ENCODE peak calls at places on chromosomes 5 and 9, in six cellular contexts. K is aorta, B is prostate gland, N is body of pancreas, Q is mammary epithelial cell, R is ovary. M is an unnamed sample. For H3K4me1, the result is how much of the 10 kb centered on the place peaks cover.

GRCh38 chr5:133240425-133241091 is 188.7 kb downstream of the HSPA4 start:
- DNase-seq in K (no peak), B (no peak), N (peak), Q (peak), R (peak), M (no peak)

GRCh38 chr9:118578467-118578866 is 790.8 kb downstream of the BRINP1 start:
- DNase-seq in K (no peak), B (no peak), N (no peak), Q (peak), R (no peak), M (no peak)

GRCh38 chr5:138579517-138579863 is 4.3 kb upstream of the HSPA9 start:
- DNase-seq in K (no peak), B (no peak), N (no peak), Q (no peak), R (no peak), M (no peak)

GRCh38 chr5:95530441-95530840 is 24.3 kb downstream of the SKIC3 start:
- DNase-seq in K (no peak), B (no peak), N (no peak), Q (peak), R (no peak), M (no peak)

GRCh38 chr5:119288364-119289047 is 67.3 kb upstream of the TNFAIP8 start:
- DNase-seq in K (no peak), B (no peak), N (no peak), Q (peak), R (no peak), M (no peak)

GRCh38 chr5:157748740-157749461 is 5.4 kb downstream of the LSM11 start:
- DNase-seq in K (no peak), B (no peak), N (no peak), Q (peak), R (no peak), M (no peak)

GRCh38 chr5:143405063-143405746 is 1.7 kb upstream of the NR3C1 start:
- DNase-seq in K (peak), B (peak), N (peak), Q (peak), R (peak), M (peak)

GRCh38 chr5:5795074-5795779 is 372.8 kb downstream of the ICE1 start:
- DNase-seq in K (no peak), B (no peak), N (peak), Q (no peak), R (no peak), M (no peak)

GRCh38 chr5:142955628-142956027 is 185.5 kb downstream of the ARHGAP26 start:
- DNase-seq in K (no peak), B (no peak), N (no peak), Q (no peak), R (no peak), M (no peak)

GRCh38 chr9:127540664-127541041 is 71.4 kb upstream of the STXBP1 start:
- DNase-seq in K (peak), B (peak), N (no peak), Q (no peak), R (no peak), M (no peak)

GRCh38 chr5:138022912-138023311 is 10.0 kb downstream of the FAM13B start:
- DNase-seq in K (no peak), B (no peak), N (no peak), Q (no peak), R (no peak), M (no peak)

GRCh38 chr5:54518146-54519082 is 855 bp downstream of the SNX18 start:
- DNase-seq in K (peak), B (peak), N (peak), Q (peak), R (peak), M (peak)

GRCh38 chr9:98785333-98785933 is 10.9 kb downstream of the ANKS6 start:
- DNase-seq in K (no peak), B (no peak), N (no peak), Q (no peak), R (no peak), M (no peak)

GRCh38 chr5:51033215-51033614 is 350.0 kb upstream of the ISL1 start:
- DNase-seq in K (peak), B (no peak), N (peak), Q (no peak), R (no peak), M (peak)

GRCh38 chr9:1458503-1458902 is 408.3 kb downstream of the DMRT2 start:
- DNase-seq in K (no peak), B (no peak), N (no peak), Q (peak), R (no peak), M (no peak)

GRCh38 chr9:5608298-5609254 is 20.3 kb upstream of the RIC1 start:
- DNase-seq in K (no peak), B (no peak), N (no peak), Q (peak), R (no peak), M (no peak)

GRCh38 chr5:95760291-95761191 is 29.4 kb downstream of the RHOBTB3 start:
- DNase-seq in K (no peak), B (no peak), N (no peak), Q (peak), R (no peak), M (no peak)

GRCh38 chr9:97969014-97969413 is 14.1 kb upstream of the ANP32B start:
- DNase-seq in K (no peak), B (peak), N (no peak), Q (no peak), R (no peak), M (no peak)

GRCh38 chr5:112276996-112277395 is 142.1 kb downstream of the EPB41L4A start:
- DNase-seq in K (no peak), B (no peak), N (no peak), Q (no peak), R (no peak), M (no peak)

GRCh38 chr5:90326995-90327394 is 82.6 kb downstream of the CETN3 start:
- DNase-seq in K (no peak), B (no peak), N (no peak), Q (no peak), R (no peak), M (no peak)

GRCh38 chr9:113228130-113228665 is 6.9 kb downstream of the SLC31A1 start:
- DNase-seq in K (no peak), B (no peak), N (no peak), Q (no peak), R (no peak), M (no peak)

GRCh38 chr9:14075218-14075617 is 238.7 kb downstream of the NFIB start:
- DNase-seq in K (no peak), B (no peak), N (no peak), Q (peak), R (no peak), M (no peak)

GRCh38 chr5:135825373-135826220 is 8.9 kb upstream of the SLC25A48 start:
- DNase-seq in K (peak), B (no peak), N (no peak), Q (no peak), R (no peak), M (no peak)

GRCh38 chr5:150105898-150106615 is 19.7 kb upstream of the CSF1R start:
- DNase-seq in K (peak), B (no peak), N (peak), Q (no peak), R (no peak), M (no peak)

GRCh38 chr5:181185560-181185959 is 19.4 kb downstream of the TRIM7 start:
- DNase-seq in K (peak), B (no peak), N (no peak), Q (no peak), R (no peak), M (no peak)

GRCh38 chr5:147949711-147950573 is 43.6 kb upstream of the C5orf46 start:
- DNase-seq in K (no peak), B (no peak), N (no peak), Q (peak), R (no peak), M (no peak)

GRCh38 chr5:53936481-53937352 is 373.7 kb downstream of the ARL15 start:
- DNase-seq in K (no peak), B (no peak), N (peak), Q (no peak), R (no peak), M (no peak)

GRCh38 chr5:172407861-172408260 is 46.5 kb downstream of the SH3PXD2B start:
- DNase-seq in K (peak), B (no peak), N (no peak), Q (peak), R (peak), M (no peak)

GRCh38 chr9:137785704-137786161 is 91.8 kb upstream of the CACNA1B start:
- DNase-seq in K (no peak), B (no peak), N (no peak), Q (no peak), R (no peak), M (no peak)

GRCh38 chr5:93273176-93273575 is 307.8 kb downstream of the NR2F1-AS1 start:
- DNase-seq in K (no peak), B (no peak), N (no peak), Q (peak), R (no peak), M (no peak)
- H3K4me1 ChIP-seq in K (under half), B (under half), N (under half), Q (under half), R (under half), M (under half)

DNA sequence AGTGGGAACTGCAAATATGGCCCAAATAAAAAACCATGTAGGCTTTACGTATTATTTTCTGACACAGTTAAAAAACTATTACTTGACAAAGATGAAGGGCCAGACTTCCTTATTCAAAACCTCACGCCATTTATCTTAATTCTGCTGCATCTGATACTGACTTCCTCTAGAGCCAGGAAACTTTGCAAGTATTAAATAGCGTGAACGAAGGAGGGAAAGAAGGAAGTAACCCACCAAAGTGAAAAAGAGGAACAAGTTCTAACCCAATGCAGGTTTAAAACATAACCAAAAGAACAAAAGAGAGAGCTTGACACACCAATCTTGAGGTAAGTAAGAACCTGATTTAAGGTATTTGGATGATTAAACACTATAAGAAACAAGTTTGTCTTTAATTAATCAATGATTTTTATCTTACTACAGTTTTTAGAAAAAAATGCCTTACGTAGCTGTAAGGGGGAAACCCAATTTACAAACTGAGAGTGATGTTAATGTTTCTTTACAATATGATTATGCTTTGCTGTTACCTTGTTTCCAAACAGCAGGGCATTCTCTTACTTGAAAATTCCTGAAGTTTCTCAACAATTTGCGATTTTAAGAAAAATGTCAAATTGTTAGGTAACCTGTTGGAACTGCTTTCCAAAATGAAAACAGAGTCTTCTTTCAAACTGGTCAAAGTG is at the start of gene GAPT:
- DNase-seq in K (no peak), B (no peak), N (no peak), Q (no peak), R (no peak), M (no peak)
- H3K4me1 ChIP-seq in K (under half), B (under half), N (under half), Q (under half), R (under half), M (under half)

GRCh38 chr5:141623197-141623596 is 4.4 kb upstream of the DIAPH1 start:
- DNase-seq in K (no peak), B (no peak), N (peak), Q (no peak), R (no peak), M (no peak)
- H3K4me1 ChIP-seq in K (under half), B (under half), N (under half), Q (under half), R (under half), M (under half)

GRCh38 chr5:36948650-36949049 is 72.1 kb downstream of the NIPBL start:
- DNase-seq in K (no peak), B (no peak), N (no peak), Q (no peak), R (no peak), M (no peak)

GRCh38 chr5:36953043-36953442 is 76.5 kb downstream of the NIPBL start:
- DNase-seq in K (no peak), B (no peak), N (no peak), Q (no peak), R (no peak), M (no peak)

GRCh38 chr5:36948041-36948440 is 71.5 kb downstream of the NIPBL start:
- DNase-seq in K (no peak), B (no peak), N (no peak), Q (peak), R (no peak), M (no peak)

GRCh38 chr5:36950586-36951457 is 74.3 kb downstream of the NIPBL start:
- DNase-seq in K (no peak), B (no peak), N (no peak), Q (peak), R (no peak), M (no peak)

DNA sequence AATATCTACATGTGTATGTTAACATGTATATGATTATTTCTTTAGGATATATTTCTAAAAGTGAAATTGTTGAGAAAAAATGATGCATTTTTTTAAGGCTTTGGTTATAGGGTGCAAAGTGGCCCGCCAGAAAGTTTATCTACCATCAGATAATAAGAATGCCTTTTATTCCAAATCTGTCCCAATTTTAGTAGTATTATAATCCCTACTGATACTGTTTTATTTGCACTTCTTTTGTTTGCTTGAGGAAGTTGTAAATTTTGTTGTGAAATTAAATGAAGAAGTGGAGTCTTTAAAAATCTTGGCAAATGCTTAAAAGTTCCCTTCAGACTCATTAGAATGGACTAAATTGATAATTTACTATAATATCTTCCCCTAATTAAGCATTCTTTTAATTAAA is 73.0 kb downstream of the NIPBL start:
- DNase-seq in K (no peak), B (no peak), N (no peak), Q (no peak), R (no peak), M (no peak)
- H3K4me1 ChIP-seq in K (under half), B (under half), N (under half), Q (under half), R (under half), M (under half)

M was measured in mucosa of descending colon.